ENCODE peak calls at places on chromosome 15, in seven cellular contexts. One of them, this sample, is unnamed.

GRCh38 chr15:36682091-36682490 is 102.7 kb downstream of the CDIN1 start:
- DNase-seq in astrocyte of the spinal cord: peak
- DNase-seq in CD8-positive, alpha-beta T cell: no peak
- DNase-seq in HAP-1: no peak
- DNase-seq in PC-3: peak
- DNase-seq in suprapubic skin: no peak
- DNase-seq in colonic mucosa: no peak
- DNase-seq in this sample: no peak

GRCh38 chr15:41629436-41629835 is 30.8 kb upstream of the MGA start:
- DNase-seq in astrocyte of the spinal cord: no peak
- DNase-seq in CD8-positive, alpha-beta T cell: no peak
- DNase-seq in HAP-1: no peak
- DNase-seq in PC-3: no peak
- DNase-seq in suprapubic skin: no peak
- DNase-seq in colonic mucosa: no peak
- DNase-seq in this sample: no peak

GRCh38 chr15:78088773-78089080 is 3.6 kb upstream of the SH2D7 start:
- DNase-seq in astrocyte of the spinal cord: no peak
- DNase-seq in CD8-positive, alpha-beta T cell: no peak
- DNase-seq in HAP-1: peak
- DNase-seq in PC-3: no peak
- DNase-seq in suprapubic skin: no peak
- DNase-seq in colonic mucosa: peak
- DNase-seq in this sample: no peak

GRCh38 chr15:70974004-70974832 is 81.6 kb downstream of the LRRC49 start:
- DNase-seq in astrocyte of the spinal cord: peak
- DNase-seq in CD8-positive, alpha-beta T cell: no peak
- DNase-seq in HAP-1: peak
- DNase-seq in PC-3: peak
- DNase-seq in suprapubic skin: no peak
- DNase-seq in colonic mucosa: no peak
- DNase-seq in this sample: peak

GRCh38 chr15:69719527-69719926 is 266.9 kb downstream of the RPLP1 start:
- DNase-seq in astrocyte of the spinal cord: no peak
- DNase-seq in CD8-positive, alpha-beta T cell: peak
- DNase-seq in HAP-1: no peak
- DNase-seq in PC-3: no peak
- DNase-seq in suprapubic skin: no peak
- DNase-seq in colonic mucosa: peak
- DNase-seq in this sample: no peak

GRCh38 chr15:84832446-84833040 is 15.4 kb downstream of the ALPK3 start:
- DNase-seq in astrocyte of the spinal cord: no peak
- DNase-seq in CD8-positive, alpha-beta T cell: no peak
- DNase-seq in HAP-1: no peak
- DNase-seq in PC-3: peak
- DNase-seq in suprapubic skin: no peak
- DNase-seq in colonic mucosa: no peak
- DNase-seq in this sample: no peak

GRCh38 chr15:89732451-89733172 is 18.4 kb downstream of the MESP1 start:
- DNase-seq in astrocyte of the spinal cord: no peak
- DNase-seq in CD8-positive, alpha-beta T cell: no peak
- DNase-seq in HAP-1: no peak
- DNase-seq in PC-3: no peak
- DNase-seq in suprapubic skin: no peak
- DNase-seq in colonic mucosa: no peak
- DNase-seq in this sample: no peak

GRCh38 chr15:35697549-35698299 is 151.8 kb upstream of the DPH6 start:
- DNase-seq in astrocyte of the spinal cord: peak
- DNase-seq in CD8-positive, alpha-beta T cell: no peak
- DNase-seq in HAP-1: peak
- DNase-seq in PC-3: peak
- DNase-seq in suprapubic skin: no peak
- DNase-seq in colonic mucosa: no peak
- DNase-seq in this sample: no peak

GRCh38 chr15:31267161-31268107 is 59.2 kb upstream of the KLF13 start:
- DNase-seq in astrocyte of the spinal cord: no peak
- DNase-seq in CD8-positive, alpha-beta T cell: peak
- DNase-seq in HAP-1: no peak
- DNase-seq in PC-3: no peak
- DNase-seq in suprapubic skin: peak
- DNase-seq in colonic mucosa: peak
- DNase-seq in this sample: no peak

GRCh38 chr15:80990955-80991354 is 1.3 kb upstream of the MESD start:
- DNase-seq in astrocyte of the spinal cord: no peak
- DNase-seq in CD8-positive, alpha-beta T cell: no peak
- DNase-seq in HAP-1: no peak
- DNase-seq in PC-3: no peak
- DNase-seq in suprapubic skin: no peak
- DNase-seq in colonic mucosa: no peak
- DNase-seq in this sample: no peak

GRCh38 chr15:98599911-98600685 is 48.2 kb upstream of the IGF1R start:
- DNase-seq in astrocyte of the spinal cord: peak
- DNase-seq in CD8-positive, alpha-beta T cell: peak
- DNase-seq in HAP-1: no peak
- DNase-seq in PC-3: no peak
- DNase-seq in suprapubic skin: peak
- DNase-seq in colonic mucosa: peak
- DNase-seq in this sample: peak

GRCh38 chr15:85910796-85911195 is 116.1 kb upstream of the KLHL25 start:
- DNase-seq in astrocyte of the spinal cord: no peak
- DNase-seq in CD8-positive, alpha-beta T cell: no peak
- DNase-seq in HAP-1: no peak
- DNase-seq in PC-3: no peak
- DNase-seq in suprapubic skin: no peak
- DNase-seq in colonic mucosa: no peak
- DNase-seq in this sample: no peak

GRCh38 chr15:29821416-29822099 is 710 bp downstream of the TJP1 start:
- DNase-seq in astrocyte of the spinal cord: peak
- DNase-seq in CD8-positive, alpha-beta T cell: peak
- DNase-seq in HAP-1: peak
- DNase-seq in PC-3: peak
- DNase-seq in suprapubic skin: peak
- DNase-seq in colonic mucosa: peak
- DNase-seq in this sample: no peak

GRCh38 chr15:64187396-64188191 is 24.8 kb upstream of the PPIB start:
- DNase-seq in astrocyte of the spinal cord: no peak
- DNase-seq in CD8-positive, alpha-beta T cell: no peak
- DNase-seq in HAP-1: no peak
- DNase-seq in PC-3: peak
- DNase-seq in suprapubic skin: no peak
- DNase-seq in colonic mucosa: no peak
- DNase-seq in this sample: no peak

GRCh38 chr15:39172380-39173281 is 408.2 kb upstream of the THBS1 start:
- DNase-seq in astrocyte of the spinal cord: peak
- DNase-seq in CD8-positive, alpha-beta T cell: no peak
- DNase-seq in HAP-1: no peak
- DNase-seq in PC-3: no peak
- DNase-seq in suprapubic skin: no peak
- DNase-seq in colonic mucosa: no peak
- DNase-seq in this sample: no peak

GRCh38 chr15:48858401-48858800 is 19.5 kb upstream of the EID1 start:
- DNase-seq in astrocyte of the spinal cord: peak
- DNase-seq in CD8-positive, alpha-beta T cell: no peak
- DNase-seq in HAP-1: no peak
- DNase-seq in PC-3: peak
- DNase-seq in suprapubic skin: no peak
- DNase-seq in colonic mucosa: no peak
- DNase-seq in this sample: no peak

GRCh38 chr15:69540622-69541021 is 88.0 kb downstream of the RPLP1 start:
- DNase-seq in astrocyte of the spinal cord: peak
- DNase-seq in CD8-positive, alpha-beta T cell: no peak
- DNase-seq in HAP-1: no peak
- DNase-seq in PC-3: no peak
- DNase-seq in suprapubic skin: no peak
- DNase-seq in colonic mucosa: no peak
- DNase-seq in this sample: no peak

GRCh38 chr15:29045717-29046116 is 159.9 kb downstream of the APBA2 start:
- DNase-seq in astrocyte of the spinal cord: peak
- DNase-seq in CD8-positive, alpha-beta T cell: no peak
- DNase-seq in HAP-1: no peak
- DNase-seq in PC-3: peak
- DNase-seq in suprapubic skin: peak
- DNase-seq in colonic mucosa: no peak
- DNase-seq in this sample: no peak

GRCh38 chr15:52102468-52102867 is 10.1 kb downstream of the BCL2L10 start:
- DNase-seq in astrocyte of the spinal cord: peak
- DNase-seq in CD8-positive, alpha-beta T cell: no peak
- DNase-seq in HAP-1: no peak
- DNase-seq in PC-3: peak
- DNase-seq in suprapubic skin: no peak
- DNase-seq in colonic mucosa: no peak
- DNase-seq in this sample: no peak

GRCh38 chr15:44495562-44495961 is 41.4 kb upstream of the EIF3J start:
- DNase-seq in astrocyte of the spinal cord: no peak
- DNase-seq in CD8-positive, alpha-beta T cell: no peak
- DNase-seq in HAP-1: no peak
- DNase-seq in PC-3: no peak
- DNase-seq in suprapubic skin: no peak
- DNase-seq in colonic mucosa: no peak
- DNase-seq in this sample: no peak

GRCh38 chr15:51620647-51621046 is 1.9 kb downstream of the DMXL2 start:
- DNase-seq in astrocyte of the spinal cord: no peak
- DNase-seq in CD8-positive, alpha-beta T cell: no peak
- DNase-seq in HAP-1: peak
- DNase-seq in PC-3: no peak
- DNase-seq in suprapubic skin: no peak
- DNase-seq in colonic mucosa: no peak
- DNase-seq in this sample: peak

GRCh38 chr15:99708563-99708962 is 24.7 kb downstream of the LYSMD4 start:
- DNase-seq in astrocyte of the spinal cord: peak
- DNase-seq in CD8-positive, alpha-beta T cell: no peak
- DNase-seq in HAP-1: no peak
- DNase-seq in PC-3: peak
- DNase-seq in suprapubic skin: no peak
- DNase-seq in colonic mucosa: peak
- DNase-seq in this sample: no peak

GRCh38 chr15:83112959-83113299 is 5.5 kb downstream of the TM6SF1 start:
- DNase-seq in astrocyte of the spinal cord: no peak
- DNase-seq in CD8-positive, alpha-beta T cell: no peak
- DNase-seq in HAP-1: no peak
- DNase-seq in PC-3: no peak
- DNase-seq in suprapubic skin: no peak
- DNase-seq in colonic mucosa: no peak
- DNase-seq in this sample: no peak

GRCh38 chr15:62601779-62602540 is 436.9 kb upstream of the C2CD4B start:
- DNase-seq in astrocyte of the spinal cord: no peak
- DNase-seq in CD8-positive, alpha-beta T cell: no peak
- DNase-seq in HAP-1: no peak
- DNase-seq in PC-3: peak
- DNase-seq in suprapubic skin: no peak
- DNase-seq in colonic mucosa: no peak
- DNase-seq in this sample: no peak
- H3K4me3 ChIP-seq in astrocyte of the spinal cord: no peak
- H3K4me3 ChIP-seq in CD8-positive, alpha-beta T cell: no peak
- H3K4me3 ChIP-seq in HAP-1: no peak
- H3K4me3 ChIP-seq in PC-3: no peak
- H3K4me3 ChIP-seq in suprapubic skin: no peak
- H3K4me3 ChIP-seq in colonic mucosa: no peak
- H3K4me3 ChIP-seq in this sample: no peak

GRCh38 chr15:43492673-43493601 is at the start of gene TP53BP1:
- DNase-seq in astrocyte of the spinal cord: peak
- DNase-seq in CD8-positive, alpha-beta T cell: peak
- DNase-seq in HAP-1: peak
- DNase-seq in PC-3: peak
- DNase-seq in suprapubic skin: peak
- DNase-seq in colonic mucosa: peak
- DNase-seq in this sample: peak

GRCh38 chr15:43488790-43489585 is 4.0 kb downstream of the TP53BP1 start:
- DNase-seq in astrocyte of the spinal cord: no peak
- DNase-seq in CD8-positive, alpha-beta T cell: no peak
- DNase-seq in HAP-1: no peak
- DNase-seq in PC-3: no peak
- DNase-seq in suprapubic skin: no peak
- DNase-seq in colonic mucosa: peak
- DNase-seq in this sample: no peak

GRCh38 chr15:43498988-43499387 is 6.0 kb upstream of the TP53BP1 start:
- DNase-seq in astrocyte of the spinal cord: no peak
- DNase-seq in CD8-positive, alpha-beta T cell: no peak
- DNase-seq in HAP-1: no peak
- DNase-seq in PC-3: no peak
- DNase-seq in suprapubic skin: no peak
- DNase-seq in colonic mucosa: no peak
- DNase-seq in this sample: no peak

GRCh38 chr15:43492266-43492665 is 690 bp downstream of the TP53BP1 start:
- DNase-seq in astrocyte of the spinal cord: no peak
- DNase-seq in CD8-positive, alpha-beta T cell: no peak
- DNase-seq in HAP-1: no peak
- DNase-seq in PC-3: no peak
- DNase-seq in suprapubic skin: no peak
- DNase-seq in colonic mucosa: no peak
- DNase-seq in this sample: no peak

GRCh38 chr15:43493687-43494472 is 924 bp upstream of the TP53BP1 start:
- DNase-seq in astrocyte of the spinal cord: no peak
- DNase-seq in CD8-positive, alpha-beta T cell: no peak
- DNase-seq in HAP-1: no peak
- DNase-seq in PC-3: no peak
- DNase-seq in suprapubic skin: no peak
- DNase-seq in colonic mucosa: no peak
- DNase-seq in this sample: no peak
- H3K4me3 ChIP-seq in astrocyte of the spinal cord: peak
- H3K4me3 ChIP-seq in CD8-positive, alpha-beta T cell: peak
- H3K4me3 ChIP-seq in HAP-1: peak
- H3K4me3 ChIP-seq in PC-3: peak
- H3K4me3 ChIP-seq in suprapubic skin: peak
- H3K4me3 ChIP-seq in colonic mucosa: peak
- H3K4me3 ChIP-seq in this sample: no peak

DNA sequence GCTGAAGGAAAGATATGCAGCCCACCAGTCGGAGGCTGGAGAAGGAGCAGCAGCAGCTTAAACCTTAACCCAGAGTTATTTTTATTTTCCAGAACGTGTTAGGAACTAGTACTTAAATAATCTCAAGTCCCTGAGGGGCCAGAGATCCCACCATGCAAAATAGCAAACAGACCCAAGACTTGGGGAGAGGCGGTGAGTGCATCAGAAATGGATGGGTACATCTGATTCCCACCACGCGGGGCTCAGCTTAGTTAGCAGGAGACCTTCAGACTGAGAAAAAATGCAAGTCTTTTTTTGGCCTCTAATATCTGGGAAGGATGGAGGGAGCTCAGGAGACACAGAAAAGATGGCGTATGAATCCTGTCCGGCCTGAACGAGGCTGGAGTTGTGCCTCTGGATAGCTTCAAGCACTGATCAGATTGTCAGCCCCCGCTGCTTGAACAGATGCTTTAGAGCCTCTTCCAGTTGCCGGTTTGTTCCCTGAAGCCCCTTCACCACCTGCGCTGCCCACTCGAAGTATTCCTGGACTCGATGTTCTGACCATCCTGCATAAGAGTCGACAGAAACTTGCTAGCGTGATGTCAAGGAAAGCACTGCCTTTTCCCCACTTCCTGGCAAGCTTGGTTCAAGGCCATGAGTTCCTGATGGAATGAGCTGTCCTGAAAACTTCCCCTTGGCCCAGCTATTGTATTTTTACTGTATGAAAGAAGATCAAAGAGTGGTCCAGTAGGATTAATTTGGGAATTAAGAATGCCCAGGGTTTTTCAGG is 1.3 kb downstream of the HDDC3 start:
- DNase-seq in astrocyte of the spinal cord: no peak
- DNase-seq in CD8-positive, alpha-beta T cell: no peak
- DNase-seq in HAP-1: no peak
- DNase-seq in PC-3: no peak
- DNase-seq in suprapubic skin: no peak
- DNase-seq in colonic mucosa: peak
- DNase-seq in this sample: peak
- H3K4me3 ChIP-seq in astrocyte of the spinal cord: no peak
- H3K4me3 ChIP-seq in CD8-positive, alpha-beta T cell: peak
- H3K4me3 ChIP-seq in HAP-1: peak
- H3K4me3 ChIP-seq in PC-3: peak
- H3K4me3 ChIP-seq in suprapubic skin: peak
- H3K4me3 ChIP-seq in colonic mucosa: peak
- H3K4me3 ChIP-seq in this sample: peak

GRCh38 chr15:95448531-95449210 is 881.8 kb upstream of the NR2F2 start:
- DNase-seq in astrocyte of the spinal cord: no peak
- DNase-seq in CD8-positive, alpha-beta T cell: no peak
- DNase-seq in HAP-1: no peak
- DNase-seq in PC-3: peak
- DNase-seq in suprapubic skin: no peak
- DNase-seq in colonic mucosa: no peak
- DNase-seq in this sample: no peak
- H3K4me3 ChIP-seq in astrocyte of the spinal cord: no peak
- H3K4me3 ChIP-seq in CD8-positive, alpha-beta T cell: no peak
- H3K4me3 ChIP-seq in HAP-1: no peak
- H3K4me3 ChIP-seq in PC-3: no peak
- H3K4me3 ChIP-seq in suprapubic skin: no peak
- H3K4me3 ChIP-seq in colonic mucosa: no peak
- H3K4me3 ChIP-seq in this sample: no peak

This sample was measured in GM06990.